ENCODE peak calls at places on chromosomes 11 and 22, in ten cellular contexts. One of them, this sample, is unnamed.

GRCh38 chr22:30425616-30426394 is at the start of gene MTFP1:
- DNase-seq in ovary: peak
- DNase-seq in AG04450: no peak
- DNase-seq in prostate gland: peak
- DNase-seq in bronchial epithelial cell: peak
- DNase-seq in glutamatergic neuron: peak
- DNase-seq in fibroblast of mammary gland: peak
- DNase-seq in tibial nerve: peak
- DNase-seq in H1: peak
- DNase-seq in heart right ventricle: peak
- DNase-seq in this sample: peak

GRCh38 chr11:102794382-102794781 is 3.6 kb downstream of the MMP1 start:
- DNase-seq in glutamatergic neuron: no peak
- DNase-seq in fibroblast of mammary gland: peak
- DNase-seq in tibial nerve: no peak
- DNase-seq in prostate gland: no peak
- DNase-seq in H1: peak
- DNase-seq in bronchial epithelial cell: peak
- DNase-seq in AG04450: no peak
- DNase-seq in ovary: no peak
- DNase-seq in heart right ventricle: no peak
- DNase-seq in this sample: no peak

GRCh38 chr11:110447897-110448522 is 18.3 kb downstream of the FDX1 start:
- DNase-seq in AG04450: no peak
- DNase-seq in heart right ventricle: no peak
- DNase-seq in bronchial epithelial cell: peak
- DNase-seq in H1: no peak
- DNase-seq in glutamatergic neuron: no peak
- DNase-seq in ovary: no peak
- DNase-seq in prostate gland: no peak
- DNase-seq in fibroblast of mammary gland: no peak
- DNase-seq in tibial nerve: no peak
- DNase-seq in this sample: no peak

GRCh38 chr11:134331565-134332188 is at the start of gene GLB1L2:
- DNase-seq in AG04450: no peak
- DNase-seq in bronchial epithelial cell: peak
- DNase-seq in tibial nerve: peak
- DNase-seq in glutamatergic neuron: peak
- DNase-seq in H1: peak
- DNase-seq in prostate gland: peak
- DNase-seq in fibroblast of mammary gland: peak
- DNase-seq in heart right ventricle: peak
- DNase-seq in ovary: peak
- DNase-seq in this sample: no peak

GRCh38 chr11:26958650-26959049 is 35.3 kb upstream of the FIBIN start:
- DNase-seq in H1: no peak
- DNase-seq in ovary: no peak
- DNase-seq in glutamatergic neuron: no peak
- DNase-seq in AG04450: no peak
- DNase-seq in bronchial epithelial cell: no peak
- DNase-seq in prostate gland: no peak
- DNase-seq in tibial nerve: no peak
- DNase-seq in heart right ventricle: no peak
- DNase-seq in fibroblast of mammary gland: no peak
- DNase-seq in this sample: no peak

GRCh38 chr11:31956310-31956709 is 134.6 kb upstream of the RCN1 start:
- DNase-seq in ovary: no peak
- DNase-seq in prostate gland: no peak
- DNase-seq in heart right ventricle: no peak
- DNase-seq in fibroblast of mammary gland: peak
- DNase-seq in H1: no peak
- DNase-seq in bronchial epithelial cell: peak
- DNase-seq in AG04450: no peak
- DNase-seq in tibial nerve: no peak
- DNase-seq in glutamatergic neuron: no peak
- DNase-seq in this sample: no peak

GRCh38 chr11:8056810-8057463 is 24.1 kb upstream of the TUB start:
- DNase-seq in bronchial epithelial cell: peak
- DNase-seq in tibial nerve: peak
- DNase-seq in ovary: peak
- DNase-seq in prostate gland: no peak
- DNase-seq in AG04450: no peak
- DNase-seq in H1: peak
- DNase-seq in fibroblast of mammary gland: peak
- DNase-seq in heart right ventricle: no peak
- DNase-seq in glutamatergic neuron: no peak
- DNase-seq in this sample: peak

GRCh38 chr11:13983081-13983751 is 20.7 kb downstream of the SPON1 start:
- DNase-seq in fibroblast of mammary gland: peak
- DNase-seq in heart right ventricle: no peak
- DNase-seq in tibial nerve: no peak
- DNase-seq in ovary: peak
- DNase-seq in AG04450: no peak
- DNase-seq in glutamatergic neuron: no peak
- DNase-seq in bronchial epithelial cell: peak
- DNase-seq in prostate gland: peak
- DNase-seq in H1: no peak
- DNase-seq in this sample: no peak

GRCh38 chr11:16030664-16031063 is 325.7 kb downstream of the SOX6 start:
- DNase-seq in glutamatergic neuron: no peak
- DNase-seq in fibroblast of mammary gland: no peak
- DNase-seq in bronchial epithelial cell: no peak
- DNase-seq in tibial nerve: no peak
- DNase-seq in heart right ventricle: no peak
- DNase-seq in prostate gland: no peak
- DNase-seq in H1: no peak
- DNase-seq in AG04450: no peak
- DNase-seq in ovary: no peak
- DNase-seq in this sample: no peak

GRCh38 chr11:131544591-131544990 is 174.2 kb downstream of the NTM start:
- DNase-seq in bronchial epithelial cell: no peak
- DNase-seq in glutamatergic neuron: no peak
- DNase-seq in H1: peak
- DNase-seq in heart right ventricle: no peak
- DNase-seq in ovary: no peak
- DNase-seq in AG04450: no peak
- DNase-seq in tibial nerve: no peak
- DNase-seq in fibroblast of mammary gland: no peak
- DNase-seq in prostate gland: no peak
- DNase-seq in this sample: no peak

GRCh38 chr11:57111646-57112045 is 70.1 kb upstream of the LRRC55 start:
- DNase-seq in ovary: no peak
- DNase-seq in prostate gland: no peak
- DNase-seq in glutamatergic neuron: no peak
- DNase-seq in heart right ventricle: no peak
- DNase-seq in tibial nerve: no peak
- DNase-seq in bronchial epithelial cell: no peak
- DNase-seq in H1: no peak
- DNase-seq in AG04450: no peak
- DNase-seq in fibroblast of mammary gland: no peak
- DNase-seq in this sample: no peak

GRCh38 chr22:18035740-18036139 is 11.4 kb upstream of the MICAL3 start:
- DNase-seq in AG04450: no peak
- DNase-seq in tibial nerve: no peak
- DNase-seq in fibroblast of mammary gland: no peak
- DNase-seq in heart right ventricle: no peak
- DNase-seq in bronchial epithelial cell: peak
- DNase-seq in H1: no peak
- DNase-seq in prostate gland: no peak
- DNase-seq in ovary: no peak
- DNase-seq in glutamatergic neuron: no peak
- DNase-seq in this sample: no peak

GRCh38 chr11:45083544-45084087 is 62.8 kb upstream of the PRDM11 start:
- DNase-seq in prostate gland: no peak
- DNase-seq in fibroblast of mammary gland: no peak
- DNase-seq in bronchial epithelial cell: peak
- DNase-seq in H1: peak
- DNase-seq in glutamatergic neuron: peak
- DNase-seq in heart right ventricle: no peak
- DNase-seq in AG04450: no peak
- DNase-seq in ovary: no peak
- DNase-seq in tibial nerve: no peak
- DNase-seq in this sample: no peak
- TF ChIP-seq CTCF in prostate gland: no peak
- TF ChIP-seq CTCF in fibroblast of mammary gland: peak
- TF ChIP-seq CTCF in bronchial epithelial cell: peak
- TF ChIP-seq CTCF in H1: peak
- TF ChIP-seq CTCF in glutamatergic neuron: no peak
- TF ChIP-seq CTCF in heart right ventricle: peak
- TF ChIP-seq CTCF in AG04450: peak
- TF ChIP-seq CTCF in ovary: no peak
- TF ChIP-seq CTCF in tibial nerve: no peak
- TF ChIP-seq CTCF in this sample: no peak

DNA sequence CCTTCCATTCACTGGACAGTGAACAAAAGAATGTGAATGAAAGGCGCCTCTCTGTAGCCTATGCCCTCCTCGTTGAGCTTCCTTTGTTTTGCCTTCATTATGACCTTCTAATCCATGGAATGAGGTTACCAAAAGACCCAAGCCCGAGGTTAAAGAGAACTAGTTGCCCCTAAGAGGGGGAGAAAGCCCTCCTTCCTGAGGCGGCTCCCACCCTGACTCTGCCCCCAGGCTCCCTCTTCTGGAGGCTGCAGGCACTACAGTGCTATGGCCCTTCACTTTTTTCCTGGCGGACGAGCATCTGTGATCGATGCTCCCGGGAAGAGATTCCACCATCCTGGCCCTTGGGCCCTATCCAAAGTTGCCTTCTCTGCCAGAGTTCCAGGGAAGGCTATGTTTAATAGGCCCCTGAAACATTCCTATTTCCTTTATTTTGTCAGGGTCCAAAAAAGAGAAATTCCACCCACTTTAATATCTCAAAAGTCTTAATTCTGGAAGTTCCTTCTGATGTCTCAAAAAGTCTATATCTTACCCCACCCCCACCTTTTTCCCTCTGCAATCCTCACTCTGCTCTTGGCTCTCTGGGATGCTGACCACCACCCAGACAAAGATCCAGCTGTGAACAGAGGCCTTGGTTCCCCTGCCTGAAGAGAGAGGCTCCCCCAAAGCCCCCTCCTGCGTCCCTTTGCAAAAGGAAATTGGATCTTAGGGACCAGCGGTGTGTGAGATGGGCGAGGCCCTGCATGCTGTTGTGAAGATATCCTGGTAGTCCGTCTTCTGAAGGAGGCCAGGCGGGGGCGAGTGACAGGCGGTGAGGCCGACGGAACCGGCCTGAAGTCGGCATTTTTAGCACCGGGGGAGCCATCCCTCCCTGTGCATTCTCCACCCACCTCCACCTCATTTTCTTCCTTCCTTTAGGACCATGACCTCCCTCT is 147.1 kb downstream of the FEZ1 start:
- DNase-seq in bronchial epithelial cell: no peak
- DNase-seq in tibial nerve: peak
- DNase-seq in heart right ventricle: peak
- DNase-seq in glutamatergic neuron: peak
- DNase-seq in fibroblast of mammary gland: peak
- DNase-seq in AG04450: no peak
- DNase-seq in H1: peak
- DNase-seq in ovary: peak
- DNase-seq in prostate gland: peak
- DNase-seq in this sample: no peak
- TF ChIP-seq CTCF in bronchial epithelial cell: peak
- TF ChIP-seq CTCF in tibial nerve: peak
- TF ChIP-seq CTCF in heart right ventricle: peak
- TF ChIP-seq CTCF in glutamatergic neuron: peak
- TF ChIP-seq CTCF in fibroblast of mammary gland: peak
- TF ChIP-seq CTCF in AG04450: peak
- TF ChIP-seq CTCF in H1: peak
- TF ChIP-seq CTCF in ovary: peak
- TF ChIP-seq CTCF in prostate gland: peak
- TF ChIP-seq CTCF in this sample: peak

GRCh38 chr22:26763633-26764295 is 106.4 kb downstream of the MIAT start:
- DNase-seq in ovary: no peak
- DNase-seq in tibial nerve: peak
- DNase-seq in heart right ventricle: no peak
- DNase-seq in H1: no peak
- DNase-seq in fibroblast of mammary gland: peak
- DNase-seq in glutamatergic neuron: no peak
- DNase-seq in bronchial epithelial cell: peak
- DNase-seq in AG04450: no peak
- DNase-seq in prostate gland: no peak
- DNase-seq in this sample: no peak
- TF ChIP-seq CTCF in ovary: no peak
- TF ChIP-seq CTCF in tibial nerve: no peak
- TF ChIP-seq CTCF in heart right ventricle: no peak
- TF ChIP-seq CTCF in H1: no peak
- TF ChIP-seq CTCF in fibroblast of mammary gland: no peak
- TF ChIP-seq CTCF in glutamatergic neuron: no peak
- TF ChIP-seq CTCF in bronchial epithelial cell: no peak
- TF ChIP-seq CTCF in AG04450: no peak
- TF ChIP-seq CTCF in prostate gland: no peak
- TF ChIP-seq CTCF in this sample: no peak

GRCh38 chr11:92225563-92226308 is 1.1 kb downstream of the FAT3 start:
- DNase-seq in glutamatergic neuron: peak
- DNase-seq in tibial nerve: no peak
- DNase-seq in heart right ventricle: peak
- DNase-seq in prostate gland: peak
- DNase-seq in ovary: no peak
- DNase-seq in H1: peak
- DNase-seq in AG04450: no peak
- DNase-seq in bronchial epithelial cell: no peak
- DNase-seq in fibroblast of mammary gland: no peak
- DNase-seq in this sample: peak
- TF ChIP-seq CTCF in glutamatergic neuron: no peak
- TF ChIP-seq CTCF in tibial nerve: no peak
- TF ChIP-seq CTCF in heart right ventricle: no peak
- TF ChIP-seq CTCF in prostate gland: no peak
- TF ChIP-seq CTCF in ovary: no peak
- TF ChIP-seq CTCF in H1: no peak
- TF ChIP-seq CTCF in AG04450: no peak
- TF ChIP-seq CTCF in bronchial epithelial cell: no peak
- TF ChIP-seq CTCF in fibroblast of mammary gland: no peak
- TF ChIP-seq CTCF in this sample: no peak

GRCh38 chr22:36946436-36947158 is 33.2 kb downstream of the CSF2RB start:
- DNase-seq in prostate gland: no peak
- DNase-seq in AG04450: no peak
- DNase-seq in bronchial epithelial cell: no peak
- DNase-seq in glutamatergic neuron: no peak
- DNase-seq in heart right ventricle: no peak
- DNase-seq in tibial nerve: no peak
- DNase-seq in fibroblast of mammary gland: no peak
- DNase-seq in ovary: no peak
- DNase-seq in H1: no peak
- DNase-seq in this sample: no peak
- TF ChIP-seq CTCF in prostate gland: no peak
- TF ChIP-seq CTCF in AG04450: no peak
- TF ChIP-seq CTCF in bronchial epithelial cell: no peak
- TF ChIP-seq CTCF in glutamatergic neuron: no peak
- TF ChIP-seq CTCF in heart right ventricle: no peak
- TF ChIP-seq CTCF in tibial nerve: no peak
- TF ChIP-seq CTCF in fibroblast of mammary gland: no peak
- TF ChIP-seq CTCF in ovary: no peak
- TF ChIP-seq CTCF in H1: peak
- TF ChIP-seq CTCF in this sample: no peak

This sample was measured in coronary artery.